ENCODE peak calls at places on chromosomes 7 and 10, in six cellular contexts. E is brain microvascular endothelial cell, C is astrocyte, A is stomach, Y is neuronal stem cell, T is lower lobe of right lung. I is an unnamed sample.

GRCh38 chr7:83677180-83677866 is 28.4 kb upstream of the SEMA3E start:
- DNase-seq in E (peak; percentile 97), C (peak; percentile 94), A (peak; percentile 32), Y (no peak), T (no peak), I (no peak)

GRCh38 chr7:157976406-157976805 is 611.2 kb downstream of the PTPRN2 start:
- DNase-seq in E (no peak), C (no peak), A (no peak), Y (no peak), T (no peak), I (no peak)

GRCh38 chr7:137878333-137878961 is 31.7 kb upstream of the DGKI start:
- DNase-seq in E (peak; percentile 30), C (peak; percentile 78), A (peak; percentile 36), Y (no peak), T (peak; percentile 56), I (peak; percentile 81)

GRCh38 chr10:77305650-77306632 is 331.7 kb downstream of the KCNMA1 start:
- DNase-seq in E (no peak), C (peak; percentile 28), A (no peak), Y (no peak), T (no peak), I (no peak)

GRCh38 chr10:14560274-14560673 is 214.4 kb downstream of the FAM107B start:
- DNase-seq in E (no peak), C (peak; percentile 57), A (peak; percentile 60), Y (no peak), T (peak; percentile 72), I (no peak)

GRCh38 chr7:122689346-122690109 is 9.4 kb downstream of the RNF133 start:
- DNase-seq in E (no peak), C (no peak), A (no peak), Y (no peak), T (no peak), I (no peak)

GRCh38 chr10:6162589-6163356 is 40.0 kb upstream of the PFKFB3 start:
- DNase-seq in E (no peak), C (no peak), A (no peak), Y (no peak), T (no peak), I (no peak)

GRCh38 chr10:35416628-35417625 is 80.6 kb downstream of the CCNY start:
- DNase-seq in E (no peak), C (peak; percentile 51), A (no peak), Y (no peak), T (no peak), I (no peak)

GRCh38 chr10:102632394-102633062 is 11.8 kb upstream of the TRIM8 start:
- DNase-seq in E (no peak), C (no peak), A (no peak), Y (no peak), T (peak; percentile 17), I (peak; percentile 37)

GRCh38 chr10:118840071-118840775 is 85.5 kb upstream of the CACUL1 start:
- DNase-seq in E (peak; percentile 22), C (no peak), A (no peak), Y (no peak), T (no peak), I (no peak)

GRCh38 chr7:91491868-91492267 is 227.6 kb downstream of the FZD1 start:
- DNase-seq in E (no peak), C (no peak), A (no peak), Y (no peak), T (no peak), I (no peak)

GRCh38 chr7:134627109-134627774 is 19.4 kb upstream of the BPGM start:
- DNase-seq in E (no peak), C (no peak), A (no peak), Y (no peak), T (no peak), I (no peak)

GRCh38 chr10:12077580-12078180 is 8.9 kb downstream of the DHTKD1 start:
- DNase-seq in E (no peak), C (no peak), A (no peak), Y (no peak), T (no peak), I (no peak)

GRCh38 chr7:2104716-2105115 is 128.0 kb downstream of the MAD1L1 start:
- DNase-seq in E (no peak), C (no peak), A (no peak), Y (no peak), T (no peak), I (no peak)

GRCh38 chr7:46763348-46763747 is 818.6 kb downstream of the TNS3 start:
- DNase-seq in E (no peak), C (no peak), A (no peak), Y (no peak), T (no peak), I (no peak)

GRCh38 chr7:94241402-94241925 is 153.2 kb upstream of the COL1A2 start:
- DNase-seq in E (no peak), C (no peak), A (no peak), Y (no peak), T (no peak), I (no peak)

GRCh38 chr10:86658261-86658741 is 4.0 kb downstream of the OPN4 start:
- DNase-seq in E (no peak), C (no peak), A (no peak), Y (no peak), T (peak; percentile 39), I (peak; percentile 26)

GRCh38 chr7:134755422-134756022 is 23.9 kb upstream of the CALD1 start:
- DNase-seq in E (peak; percentile 50), C (no peak), A (no peak), Y (no peak), T (no peak), I (no peak)

GRCh38 chr7:7911339-7911738 is 57.3 kb upstream of the GLCCI1 start:
- DNase-seq in E (peak; percentile 66), C (peak; percentile 97), A (no peak), Y (peak; percentile 35), T (no peak), I (no peak)

GRCh38 chr7:130070900-130071622 is 727 bp downstream of the KLHDC10 start:
- DNase-seq in E (no peak), C (peak; percentile 9), A (no peak), Y (no peak), T (no peak), I (no peak)

GRCh38 chr7:105454058-105454739 is 65.5 kb upstream of the SRPK2 start:
- DNase-seq in E (peak; percentile 44), C (peak; percentile 89), A (no peak), Y (no peak), T (no peak), I (no peak)

GRCh38 chr10:26361946-26362345 is 76.2 kb upstream of the APBB1IP start:
- DNase-seq in E (no peak), C (no peak), A (no peak), Y (no peak), T (no peak), I (no peak)

GRCh38 chr7:155449008-155449879 is 8.7 kb upstream of the EN2 start:
- DNase-seq in E (no peak), C (no peak), A (no peak), Y (peak; percentile 37), T (peak; percentile 25), I (no peak)

GRCh38 chr10:26637521-26638275 is 59.8 kb upstream of the PDSS1 start:
- DNase-seq in E (no peak), C (no peak), A (no peak), Y (no peak), T (no peak), I (no peak)

GRCh38 chr7:134669845-134670373 is 23.3 kb downstream of the BPGM start:
- DNase-seq in E (peak; percentile 94), C (peak; percentile 91), A (peak; percentile 69), Y (no peak), T (peak; percentile 64), I (no peak)

GRCh38 chr10:37490266-37490665 is 364.9 kb downstream of the ANKRD30A start:
- DNase-seq in E (no peak), C (no peak), A (no peak), Y (no peak), T (no peak), I (no peak)

DNA sequence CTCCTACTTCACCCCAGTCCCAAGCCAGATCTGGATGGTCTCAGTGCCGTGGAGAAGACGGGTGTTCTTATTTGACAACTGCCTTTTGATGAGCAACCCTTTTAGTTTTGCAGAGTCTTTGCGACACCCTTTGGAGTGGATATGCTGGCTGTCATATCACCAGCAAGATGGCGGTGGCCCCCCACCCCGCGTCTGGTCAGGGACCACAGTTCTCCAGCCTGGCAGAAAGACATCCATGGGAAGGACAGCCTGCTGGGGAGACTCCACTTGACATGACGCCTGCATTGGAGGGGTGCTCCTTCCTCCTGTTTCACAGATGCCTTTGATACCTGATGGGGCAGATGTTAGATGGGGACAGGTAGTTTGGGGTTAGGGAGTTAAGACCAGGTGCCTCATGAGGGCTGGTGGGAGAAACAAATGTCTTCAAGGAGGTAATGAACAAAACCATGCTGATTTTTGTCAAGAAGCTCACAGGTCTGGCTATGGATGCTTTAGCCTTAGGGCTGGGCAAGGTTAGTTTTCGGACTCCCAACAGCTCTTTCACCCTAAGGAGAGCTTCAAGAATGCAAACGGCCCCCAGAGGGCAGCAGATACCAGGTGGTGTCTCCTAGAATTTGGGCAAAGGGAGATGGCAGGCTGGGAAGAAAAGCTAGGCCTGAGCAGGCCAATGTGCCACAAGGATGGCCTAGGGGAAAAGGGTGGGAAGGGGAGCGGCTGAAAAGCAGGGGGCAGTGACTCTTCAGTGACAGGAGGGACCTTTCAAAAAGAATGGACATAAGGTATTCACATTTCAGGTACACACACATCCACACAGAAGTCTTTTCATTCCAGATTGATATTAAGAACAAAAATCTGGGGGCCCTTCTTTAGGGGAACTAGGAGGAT is 95.2 kb downstream of the CLEC2L start:
- DNase-seq in E (peak; percentile 29), C (peak; percentile 13), A (peak; percentile 57), Y (peak; percentile 27), T (no peak), I (no peak)
- H3K27ac ChIP-seq in E (peak overlapping the region; percentile 27), C (no peak overlapping the region), A (peak overlapping the region; percentile 3), Y (no peak overlapping the region), T (no peak overlapping the region), I (no peak overlapping the region)

GRCh38 chr7:1091644-1092027 is 3.7 kb downstream of the GPER1 start:
- DNase-seq in E (no peak), C (no peak), A (no peak), Y (no peak), T (no peak), I (peak; percentile 56)
- H3K27ac ChIP-seq in E (no peak overlapping the region), C (no peak overlapping the region), A (no peak overlapping the region), Y (no peak overlapping the region), T (no peak overlapping the region), I (no peak overlapping the region)

DNA sequence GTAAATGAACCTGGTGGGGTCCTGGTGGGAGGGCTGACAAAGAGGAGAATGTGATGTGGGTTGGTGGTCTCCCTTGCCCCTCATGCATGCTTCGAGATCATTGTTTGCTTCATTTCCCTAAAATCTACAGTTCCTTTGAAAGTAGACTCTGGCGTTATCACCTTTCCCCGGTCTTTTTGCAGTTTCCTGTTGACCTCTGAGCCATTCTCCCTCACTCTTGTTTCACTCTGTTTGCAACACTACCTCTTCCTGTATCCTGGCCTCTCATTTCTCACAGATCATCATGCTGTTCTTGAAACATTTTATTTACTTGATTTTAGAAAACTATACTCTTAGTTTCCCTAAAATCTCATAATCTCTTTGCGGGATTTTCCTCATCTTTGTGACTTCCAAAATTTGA is 179.8 kb downstream of the WNT2 start:
- DNase-seq in E (no peak), C (no peak), A (no peak), Y (no peak), T (no peak), I (no peak)
- H3K27ac ChIP-seq in E (peak overlapping the region; percentile 9), C (no peak overlapping the region), A (no peak overlapping the region), Y (no peak overlapping the region), T (no peak overlapping the region), I (no peak overlapping the region)

DNA sequence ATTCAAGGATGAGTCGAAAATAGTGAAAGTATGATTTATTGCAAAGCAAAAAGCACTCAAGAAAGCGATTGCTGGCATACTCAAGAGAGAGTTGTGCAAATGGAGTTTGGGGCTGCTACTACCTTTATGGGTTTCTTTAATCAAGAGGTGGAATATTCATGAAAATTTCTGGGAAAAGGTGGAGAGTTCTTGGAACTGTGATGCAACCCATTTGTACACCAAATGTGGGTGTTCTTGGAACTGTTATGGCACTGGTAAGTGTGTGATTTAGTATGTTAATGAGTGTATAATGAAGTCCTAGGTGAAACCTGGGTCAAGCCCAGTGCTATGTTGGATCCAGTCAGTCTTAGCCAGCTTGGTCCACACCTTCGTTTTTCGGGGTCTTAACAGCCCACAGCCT is 3.4 kb upstream of the VOPP1 start:
- DNase-seq in E (no peak), C (no peak), A (no peak), Y (no peak), T (no peak), I (no peak)
- H3K27ac ChIP-seq in E (no peak overlapping the region), C (no peak overlapping the region), A (no peak overlapping the region), Y (no peak overlapping the region), T (no peak overlapping the region), I (no peak overlapping the region)

I was measured in aorta.